ENCODE peak calls at places on chromosomes 5 and 9, in eight cellular contexts. One of them, this sample, is unnamed.

GRCh38 chr5:21688655-21689054 is 1164.5 kb downstream of the CDH12 start:
- DNase-seq in NCI-H2081 treated with DMSO at 0.1 percent for 48 hours: no peak
- DNase-seq in ascending aorta: no peak
- DNase-seq in AG09309: no peak
- DNase-seq in AG08395: no peak
- DNase-seq in pancreas: no peak
- DNase-seq in HTR-8/SVneo: no peak
- DNase-seq in left colon: no peak
- DNase-seq in this sample: no peak

GRCh38 chr5:172443441-172444109 is 10.8 kb downstream of the SH3PXD2B start:
- DNase-seq in HTR-8/SVneo: peak
- DNase-seq in AG08395: peak
- DNase-seq in ascending aorta: peak
- DNase-seq in NCI-H2081 treated with DMSO at 0.1 percent for 48 hours: no peak
- DNase-seq in pancreas: peak
- DNase-seq in left colon: peak
- DNase-seq in AG09309: peak
- DNase-seq in this sample: no peak

GRCh38 chr5:176736271-176736965 is 73.9 kb upstream of the UNC5A start:
- DNase-seq in ascending aorta: no peak
- DNase-seq in AG09309: no peak
- DNase-seq in HTR-8/SVneo: no peak
- DNase-seq in pancreas: no peak
- DNase-seq in AG08395: no peak
- DNase-seq in left colon: no peak
- DNase-seq in NCI-H2081 treated with DMSO at 0.1 percent for 48 hours: no peak
- DNase-seq in this sample: no peak

GRCh38 chr9:34576943-34577634 is 12.4 kb downstream of the CNTFR start:
- DNase-seq in pancreas: no peak
- DNase-seq in HTR-8/SVneo: no peak
- DNase-seq in NCI-H2081 treated with DMSO at 0.1 percent for 48 hours: no peak
- DNase-seq in left colon: peak
- DNase-seq in ascending aorta: no peak
- DNase-seq in AG08395: no peak
- DNase-seq in AG09309: no peak
- DNase-seq in this sample: no peak

GRCh38 chr9:123887837-123888236 is 42.1 kb downstream of the DENND1A start:
- DNase-seq in ascending aorta: no peak
- DNase-seq in HTR-8/SVneo: no peak
- DNase-seq in left colon: no peak
- DNase-seq in AG08395: no peak
- DNase-seq in AG09309: no peak
- DNase-seq in NCI-H2081 treated with DMSO at 0.1 percent for 48 hours: no peak
- DNase-seq in pancreas: no peak
- DNase-seq in this sample: no peak

GRCh38 chr5:110441035-110441434 is 285.4 kb downstream of the TMEM232 start:
- DNase-seq in AG08395: peak
- DNase-seq in HTR-8/SVneo: peak
- DNase-seq in pancreas: no peak
- DNase-seq in NCI-H2081 treated with DMSO at 0.1 percent for 48 hours: no peak
- DNase-seq in ascending aorta: no peak
- DNase-seq in left colon: no peak
- DNase-seq in AG09309: peak
- DNase-seq in this sample: no peak

GRCh38 chr5:52497133-52497693 is 290.5 kb upstream of the ITGA1 start:
- DNase-seq in AG09309: no peak
- DNase-seq in NCI-H2081 treated with DMSO at 0.1 percent for 48 hours: no peak
- DNase-seq in left colon: no peak
- DNase-seq in HTR-8/SVneo: no peak
- DNase-seq in ascending aorta: no peak
- DNase-seq in pancreas: no peak
- DNase-seq in AG08395: no peak
- DNase-seq in this sample: no peak

GRCh38 chr5:64869419-64869818 is 100.7 kb downstream of the CWC27 start:
- DNase-seq in AG08395: peak
- DNase-seq in HTR-8/SVneo: peak
- DNase-seq in left colon: no peak
- DNase-seq in ascending aorta: no peak
- DNase-seq in AG09309: peak
- DNase-seq in pancreas: no peak
- DNase-seq in NCI-H2081 treated with DMSO at 0.1 percent for 48 hours: no peak
- DNase-seq in this sample: no peak

GRCh38 chr9:83299094-83299493 is 236.2 kb upstream of the RASEF start:
- DNase-seq in HTR-8/SVneo: no peak
- DNase-seq in left colon: no peak
- DNase-seq in ascending aorta: no peak
- DNase-seq in AG08395: no peak
- DNase-seq in pancreas: no peak
- DNase-seq in NCI-H2081 treated with DMSO at 0.1 percent for 48 hours: no peak
- DNase-seq in AG09309: no peak
- DNase-seq in this sample: no peak

GRCh38 chr9:134356496-134357470 is 30.5 kb downstream of the RXRA start:
- DNase-seq in pancreas: peak
- DNase-seq in NCI-H2081 treated with DMSO at 0.1 percent for 48 hours: no peak
- DNase-seq in AG08395: no peak
- DNase-seq in AG09309: no peak
- DNase-seq in HTR-8/SVneo: no peak
- DNase-seq in left colon: no peak
- DNase-seq in ascending aorta: no peak
- DNase-seq in this sample: no peak

GRCh38 chr9:20551236-20551635 is 71.1 kb downstream of the MLLT3 start:
- DNase-seq in AG09309: no peak
- DNase-seq in NCI-H2081 treated with DMSO at 0.1 percent for 48 hours: no peak
- DNase-seq in ascending aorta: no peak
- DNase-seq in AG08395: no peak
- DNase-seq in left colon: no peak
- DNase-seq in HTR-8/SVneo: no peak
- DNase-seq in pancreas: no peak
- DNase-seq in this sample: no peak

GRCh38 chr9:134791009-134791408 is 89.6 kb upstream of the FCN2 start:
- DNase-seq in AG09309: no peak
- DNase-seq in HTR-8/SVneo: no peak
- DNase-seq in pancreas: no peak
- DNase-seq in AG08395: no peak
- DNase-seq in NCI-H2081 treated with DMSO at 0.1 percent for 48 hours: no peak
- DNase-seq in left colon: no peak
- DNase-seq in ascending aorta: no peak
- DNase-seq in this sample: no peak

GRCh38 chr9:34372598-34373011 is 4.1 kb downstream of the MYORG start:
- DNase-seq in AG09309: no peak
- DNase-seq in AG08395: no peak
- DNase-seq in ascending aorta: no peak
- DNase-seq in pancreas: no peak
- DNase-seq in HTR-8/SVneo: no peak
- DNase-seq in NCI-H2081 treated with DMSO at 0.1 percent for 48 hours: no peak
- DNase-seq in left colon: no peak
- DNase-seq in this sample: no peak

GRCh38 chr5:170907758-170908157 is 45.9 kb downstream of the RANBP17 start:
- DNase-seq in left colon: no peak
- DNase-seq in pancreas: no peak
- DNase-seq in NCI-H2081 treated with DMSO at 0.1 percent for 48 hours: no peak
- DNase-seq in ascending aorta: no peak
- DNase-seq in HTR-8/SVneo: no peak
- DNase-seq in AG09309: no peak
- DNase-seq in AG08395: no peak
- DNase-seq in this sample: no peak

GRCh38 chr5:36252722-36253340 is 11.1 kb upstream of the NADK2 start:
- DNase-seq in AG09309: no peak
- DNase-seq in pancreas: no peak
- DNase-seq in left colon: no peak
- DNase-seq in NCI-H2081 treated with DMSO at 0.1 percent for 48 hours: no peak
- DNase-seq in HTR-8/SVneo: no peak
- DNase-seq in ascending aorta: no peak
- DNase-seq in AG08395: peak
- DNase-seq in this sample: no peak

GRCh38 chr5:93236807-93237421 is 344.1 kb downstream of the NR2F1-AS1 start:
- DNase-seq in ascending aorta: no peak
- DNase-seq in AG08395: no peak
- DNase-seq in AG09309: no peak
- DNase-seq in left colon: no peak
- DNase-seq in NCI-H2081 treated with DMSO at 0.1 percent for 48 hours: no peak
- DNase-seq in pancreas: no peak
- DNase-seq in HTR-8/SVneo: no peak
- DNase-seq in this sample: no peak

GRCh38 chr5:31470608-31471007 is 61.3 kb downstream of the DROSHA start:
- DNase-seq in NCI-H2081 treated with DMSO at 0.1 percent for 48 hours: no peak
- DNase-seq in ascending aorta: no peak
- DNase-seq in left colon: peak
- DNase-seq in AG09309: no peak
- DNase-seq in HTR-8/SVneo: no peak
- DNase-seq in AG08395: peak
- DNase-seq in pancreas: no peak
- DNase-seq in this sample: no peak

GRCh38 chr5:35822541-35822940 is 34.1 kb upstream of the IL7R start:
- DNase-seq in AG09309: no peak
- DNase-seq in AG08395: no peak
- DNase-seq in ascending aorta: no peak
- DNase-seq in pancreas: no peak
- DNase-seq in left colon: no peak
- DNase-seq in NCI-H2081 treated with DMSO at 0.1 percent for 48 hours: no peak
- DNase-seq in HTR-8/SVneo: no peak
- DNase-seq in this sample: no peak

GRCh38 chr5:148042920-148043319 is 20.9 kb upstream of the SPINK5 start:
- DNase-seq in HTR-8/SVneo: no peak
- DNase-seq in AG08395: no peak
- DNase-seq in NCI-H2081 treated with DMSO at 0.1 percent for 48 hours: no peak
- DNase-seq in pancreas: no peak
- DNase-seq in left colon: no peak
- DNase-seq in AG09309: no peak
- DNase-seq in ascending aorta: no peak
- DNase-seq in this sample: no peak

GRCh38 chr5:120644516-120644915 is 180.4 kb downstream of the PRR16 start:
- DNase-seq in HTR-8/SVneo: no peak
- DNase-seq in AG09309: no peak
- DNase-seq in left colon: no peak
- DNase-seq in pancreas: no peak
- DNase-seq in NCI-H2081 treated with DMSO at 0.1 percent for 48 hours: no peak
- DNase-seq in AG08395: no peak
- DNase-seq in ascending aorta: no peak
- DNase-seq in this sample: no peak

GRCh38 chr9:125985998-125986655 is 239.0 kb downstream of the PBX3 start:
- DNase-seq in left colon: no peak
- DNase-seq in AG08395: no peak
- DNase-seq in NCI-H2081 treated with DMSO at 0.1 percent for 48 hours: no peak
- DNase-seq in HTR-8/SVneo: no peak
- DNase-seq in pancreas: no peak
- DNase-seq in AG09309: no peak
- DNase-seq in ascending aorta: no peak
- DNase-seq in this sample: no peak

GRCh38 chr5:10467281-10468198 is 25.9 kb downstream of the ROPN1L start:
- DNase-seq in HTR-8/SVneo: peak
- DNase-seq in pancreas: no peak
- DNase-seq in ascending aorta: no peak
- DNase-seq in AG09309: no peak
- DNase-seq in AG08395: no peak
- DNase-seq in NCI-H2081 treated with DMSO at 0.1 percent for 48 hours: no peak
- DNase-seq in left colon: no peak
- DNase-seq in this sample: no peak

GRCh38 chr5:119307170-119307569 is 48.6 kb upstream of the TNFAIP8 start:
- DNase-seq in AG08395: no peak
- DNase-seq in ascending aorta: no peak
- DNase-seq in HTR-8/SVneo: no peak
- DNase-seq in left colon: no peak
- DNase-seq in AG09309: no peak
- DNase-seq in pancreas: no peak
- DNase-seq in NCI-H2081 treated with DMSO at 0.1 percent for 48 hours: no peak
- DNase-seq in this sample: no peak

GRCh38 chr9:95494022-95494415 is 22.8 kb downstream of the PTCH1 start:
- DNase-seq in NCI-H2081 treated with DMSO at 0.1 percent for 48 hours: no peak
- DNase-seq in pancreas: peak
- DNase-seq in AG08395: no peak
- DNase-seq in ascending aorta: no peak
- DNase-seq in AG09309: no peak
- DNase-seq in left colon: peak
- DNase-seq in HTR-8/SVneo: no peak
- DNase-seq in this sample: peak

GRCh38 chr5:141488591-141489478 is at the start of gene PCDHGC5:
- DNase-seq in NCI-H2081 treated with DMSO at 0.1 percent for 48 hours: no peak
- DNase-seq in AG09309: peak
- DNase-seq in ascending aorta: no peak
- DNase-seq in HTR-8/SVneo: no peak
- DNase-seq in AG08395: peak
- DNase-seq in left colon: no peak
- DNase-seq in pancreas: no peak
- DNase-seq in this sample: no peak

GRCh38 chr5:5589146-5589826 is 166.8 kb downstream of the ICE1 start:
- DNase-seq in AG08395: no peak
- DNase-seq in pancreas: no peak
- DNase-seq in ascending aorta: no peak
- DNase-seq in left colon: no peak
- DNase-seq in NCI-H2081 treated with DMSO at 0.1 percent for 48 hours: no peak
- DNase-seq in AG09309: no peak
- DNase-seq in HTR-8/SVneo: no peak
- DNase-seq in this sample: no peak

GRCh38 chr5:93010626-93011025 is 570.4 kb downstream of the NR2F1-AS1 start:
- DNase-seq in NCI-H2081 treated with DMSO at 0.1 percent for 48 hours: no peak
- DNase-seq in AG09309: no peak
- DNase-seq in pancreas: no peak
- DNase-seq in AG08395: no peak
- DNase-seq in HTR-8/SVneo: no peak
- DNase-seq in ascending aorta: no peak
- DNase-seq in left colon: no peak
- DNase-seq in this sample: no peak

GRCh38 chr5:155049569-155050383 is 36.2 kb downstream of the KIF4B start:
- DNase-seq in AG08395: no peak
- DNase-seq in HTR-8/SVneo: no peak
- DNase-seq in NCI-H2081 treated with DMSO at 0.1 percent for 48 hours: no peak
- DNase-seq in pancreas: no peak
- DNase-seq in AG09309: no peak
- DNase-seq in left colon: no peak
- DNase-seq in ascending aorta: no peak
- DNase-seq in this sample: no peak

GRCh38 chr9:135693265-135693664 is 6.0 kb downstream of the SOHLH1 start:
- DNase-seq in AG09309: no peak
- DNase-seq in pancreas: no peak
- DNase-seq in left colon: no peak
- DNase-seq in HTR-8/SVneo: no peak
- DNase-seq in ascending aorta: no peak
- DNase-seq in NCI-H2081 treated with DMSO at 0.1 percent for 48 hours: no peak
- DNase-seq in AG08395: no peak
- DNase-seq in this sample: no peak

GRCh38 chr9:89604463-89605180 is at the start of gene GADD45G:
- DNase-seq in ascending aorta: peak
- DNase-seq in NCI-H2081 treated with DMSO at 0.1 percent for 48 hours: peak
- DNase-seq in pancreas: peak
- DNase-seq in AG09309: no peak
- DNase-seq in left colon: peak
- DNase-seq in AG08395: peak
- DNase-seq in HTR-8/SVneo: no peak
- DNase-seq in this sample: peak

GRCh38 chr5:135107986-135108385 is 74.0 kb upstream of the PITX1 start:
- DNase-seq in HTR-8/SVneo: no peak
- DNase-seq in pancreas: no peak
- DNase-seq in NCI-H2081 treated with DMSO at 0.1 percent for 48 hours: no peak
- DNase-seq in AG08395: no peak
- DNase-seq in AG09309: no peak
- DNase-seq in left colon: no peak
- DNase-seq in ascending aorta: no peak
- DNase-seq in this sample: no peak

GRCh38 chr9:83036043-83036442 is 26.9 kb downstream of the RASEF start:
- DNase-seq in pancreas: no peak
- DNase-seq in left colon: no peak
- DNase-seq in NCI-H2081 treated with DMSO at 0.1 percent for 48 hours: no peak
- DNase-seq in HTR-8/SVneo: no peak
- DNase-seq in AG09309: no peak
- DNase-seq in ascending aorta: no peak
- DNase-seq in AG08395: no peak
- DNase-seq in this sample: no peak

GRCh38 chr9:97046228-97046627 is 7.3 kb upstream of the CTSV start:
- DNase-seq in HTR-8/SVneo: peak
- DNase-seq in NCI-H2081 treated with DMSO at 0.1 percent for 48 hours: no peak
- DNase-seq in ascending aorta: no peak
- DNase-seq in AG08395: no peak
- DNase-seq in AG09309: no peak
- DNase-seq in pancreas: peak
- DNase-seq in left colon: peak
- DNase-seq in this sample: peak